ENCODE peak calls at places on chromosomes 12 and 14, in five cellular contexts. J is cardiac fibroblast, M is testis, B is IMR-90, G is adrenal gland. D is an unnamed sample.

GRCh38 chr12:659090-659683 is 4.1 kb downstream of the NINJ2 start:
- DNase-seq in J (no peak), B (no peak), M (no peak), G (no peak), D (no peak)

GRCh38 chr12:24302708-24303107 is 353.2 kb upstream of the SOX5 start:
- DNase-seq in G (no peak), M (no peak), J (no peak), B (no peak), D (no peak)

GRCh38 chr14:58918066-58918465 is 270.4 kb upstream of the DAAM1 start:
- DNase-seq in B (peak; percentile 77), M (no peak), J (peak; percentile 67), G (no peak), D (no peak)

GRCh38 chr12:103986823-103987222 is 21.2 kb downstream of the TDG start:
- DNase-seq in B (peak; percentile 87), M (no peak), J (peak; percentile 22), G (no peak), D (no peak)

GRCh38 chr12:7588703-7589329 is 76.9 kb downstream of the APOBEC1 start:
- DNase-seq in J (peak; percentile 78), G (peak; percentile 85), M (peak; percentile 86), B (peak; percentile 12), D (no peak)

GRCh38 chr14:103724116-103724515 is 8.5 kb downstream of the ZFYVE21 start:
- DNase-seq in M (peak; percentile 95), B (peak; percentile 36), G (peak; percentile 93), J (peak; percentile 38), D (no peak)

GRCh38 chr12:46071335-46071734 is 81.0 kb upstream of the SCAF11 start:
- DNase-seq in J (no peak), G (no peak), M (no peak), B (no peak), D (no peak)

GRCh38 chr14:103443106-103443505 is 57.9 kb downstream of the MARK3 start:
- DNase-seq in B (no peak), G (no peak), M (no peak), J (no peak), D (no peak)

GRCh38 chr12:3313066-3313465 is 177.9 kb upstream of the PRMT8 start:
- DNase-seq in M (no peak), G (no peak), J (peak; percentile 84), B (peak; percentile 88), D (no peak)

GRCh38 chr12:74689071-74689655 is 151.5 kb downstream of the ATXN7L3B start:
- DNase-seq in M (no peak), J (peak; percentile 79), B (peak; percentile 69), G (no peak), D (no peak)

GRCh38 chr14:85565862-85566296 is 35.9 kb downstream of the FLRT2 start:
- DNase-seq in B (peak; percentile 69), G (no peak), M (no peak), J (peak; percentile 85), D (no peak)

GRCh38 chr12:9036227-9036626 is 46.9 kb downstream of the KLRG1 start:
- DNase-seq in M (no peak), B (no peak), G (no peak), J (no peak), D (no peak)

GRCh38 chr14:78836777-78837176 is 666.6 kb downstream of the NRXN3 start:
- DNase-seq in G (peak; percentile 32), J (peak; percentile 56), B (peak; percentile 52), M (peak; percentile 85), D (no peak)

GRCh38 chr14:90408713-90409112 is 11.9 kb downstream of the CALM1 start:
- DNase-seq in G (no peak), J (no peak), B (peak; percentile 23), M (no peak), D (no peak)

GRCh38 chr14:32724864-32725550 is 213.7 kb upstream of the NPAS3 start:
- DNase-seq in G (no peak), B (peak; percentile 28), J (peak; percentile 92), M (no peak), D (no peak)

GRCh38 chr14:69626132-69626500 is 14.7 kb downstream of the SUSD6 start:
- DNase-seq in J (no peak), M (no peak), G (no peak), B (no peak), D (no peak)

GRCh38 chr14:73026243-73026844 is 562 bp downstream of the ZFYVE1 start:
- DNase-seq in J (no peak), M (peak; percentile 21), G (no peak), B (no peak), D (no peak)

GRCh38 chr12:68610435-68611093 is at the start of gene RAP1B:
- DNase-seq in J (peak; percentile 88), M (peak; percentile 92), B (peak; percentile 90), G (peak; percentile 91), D (peak; percentile 79)

GRCh38 chr12:57864382-57864781 is 17.9 kb upstream of the CTDSP2 start:
- DNase-seq in M (no peak), J (peak; percentile 22), B (no peak), G (no peak), D (no peak)

GRCh38 chr12:6532927-6533652 is 1.2 kb upstream of the GAPDH start:
- DNase-seq in M (peak; percentile 81), B (peak; percentile 76), G (peak; percentile 79), J (peak; percentile 71), D (no peak)

GRCh38 chr14:24058260-24058950 is 6.6 kb downstream of the CARMIL3 start:
- DNase-seq in J (peak; percentile 86), B (peak; percentile 64), G (peak; percentile 91), M (peak; percentile 94), D (peak; percentile 68)

GRCh38 chr12:98572010-98572409 is 21.5 kb upstream of the SLC25A3 start:
- DNase-seq in M (no peak), B (no peak), G (no peak), J (no peak), D (no peak)

GRCh38 chr12:47383942-47384341 is 304.2 kb upstream of the AMIGO2 start:
- DNase-seq in M (no peak), J (peak; percentile 78), B (peak; percentile 90), G (no peak), D (no peak)

GRCh38 chr14:55285048-55285652 is 13.9 kb downstream of the FBXO34 start:
- DNase-seq in J (no peak), B (no peak), M (no peak), G (no peak), D (no peak)

GRCh38 chr12:92186038-92186470 is 40.4 kb upstream of the BTG1 start:
- DNase-seq in B (no peak), J (no peak), M (no peak), G (no peak), D (no peak)

GRCh38 chr12:96400631-96401060 is 407 bp upstream of the CDK17 start:
- DNase-seq in J (peak; percentile 56), B (peak; percentile 39), G (no peak), M (no peak), D (no peak)

GRCh38 chr12:104681012-104681690 is 224.4 kb downstream of the CHST11 start:
- DNase-seq in J (no peak), G (no peak), B (no peak), M (no peak), D (no peak)

GRCh38 chr12:109444263-109444662 is 32.8 kb downstream of the KCTD10 start:
- DNase-seq in G (no peak), J (no peak), B (no peak), M (no peak), D (no peak)

GRCh38 chr14:69828879-69829278 is 31.8 kb upstream of the SLC10A1 start:
- DNase-seq in M (no peak), J (no peak), B (no peak), G (no peak), D (no peak)

GRCh38 chr14:77663289-77663688 is 44.5 kb downstream of the ALKBH1 start:
- DNase-seq in B (peak; percentile 38), J (peak; percentile 72), G (no peak), M (no peak), D (no peak)

GRCh38 chr14:88163731-88164255 is 158.9 kb downstream of the GPR65 start:
- DNase-seq in B (no peak), M (no peak), J (no peak), G (no peak), D (no peak)

GRCh38 chr14:103302966-103303365 is 31.1 kb upstream of the EIF5 start:
- DNase-seq in J (peak; percentile 36), B (peak; percentile 17), M (no peak), G (no peak), D (no peak)

GRCh38 chr12:7837366-7837765 is 35.3 kb downstream of the SLC2A14 start:
- DNase-seq in B (no peak), M (no peak), G (no peak), J (no peak), D (no peak)

GRCh38 chr14:21467620-21468019 is 9.1 kb downstream of the RAB2B start:
- DNase-seq in B (peak; percentile 98), M (no peak), J (peak; percentile 96), G (no peak), D (no peak)

GRCh38 chr12:51593539-51593938 is 2.5 kb downstream of the SCN8A start:
- DNase-seq in J (peak; percentile 63), G (peak; percentile 48), B (peak; percentile 79), M (peak; percentile 45), D (no peak)

GRCh38 chr12:130483616-130484180 is 146.0 kb downstream of the PIWIL1 start:
- DNase-seq in G (no peak), J (no peak), B (no peak), M (no peak), D (no peak)
- H3K4me3 ChIP-seq in G (no peak overlapping the region), J (no peak overlapping the region), B (no peak overlapping the region), M (no peak overlapping the region), D (no peak overlapping the region)

GRCh38 chr12:55815473-55815872 is 2.1 kb downstream of the SARNP start:
- DNase-seq in G (no peak), J (no peak), M (no peak), B (no peak), D (no peak)
- H3K4me3 ChIP-seq in G (no peak overlapping the region), J (no peak overlapping the region), M (no peak overlapping the region), B (no peak overlapping the region), D (no peak overlapping the region)

GRCh38 chr12:40225984-40226602 is 1.3 kb downstream of the LRRK2 start:
- DNase-seq in G (no peak), J (no peak), M (no peak), B (no peak), D (no peak)
- H3K4me3 ChIP-seq in G (peak overlapping the region; percentile 78), J (no peak overlapping the region), M (peak overlapping the region; percentile 84), B (no peak overlapping the region), D (no peak overlapping the region)

DNA sequence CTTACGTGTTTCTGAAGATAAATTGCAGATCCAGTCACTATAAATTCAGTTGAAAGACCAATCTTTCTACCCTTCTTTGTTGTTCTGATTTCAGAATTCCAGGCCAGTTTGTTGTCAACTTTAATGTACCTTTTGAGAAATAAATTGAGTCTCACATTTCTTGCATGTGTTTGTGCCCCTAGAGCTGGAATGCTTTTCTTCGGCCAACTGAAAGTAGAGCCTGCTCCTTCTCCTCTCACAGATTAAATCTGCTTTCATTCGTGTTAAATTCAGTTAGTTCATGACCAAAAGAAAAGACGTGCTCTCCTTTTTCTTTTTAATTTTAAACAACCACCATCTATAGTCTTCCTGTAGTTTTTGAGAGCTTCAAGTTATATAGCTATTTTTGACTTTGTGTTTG is 22.9 kb downstream of the SOCS2 start:
- DNase-seq in M (no peak), G (no peak), B (no peak), J (peak; percentile 31), D (no peak)
- H3K4me3 ChIP-seq in M (no peak overlapping the region), G (peak overlapping the region; percentile 37), B (no peak overlapping the region), J (no peak overlapping the region), D (no peak overlapping the region)

D was measured in RWPE2.